ENCODE peak calls at places on chromosomes 6 and 20, in ten cellular contexts. Q is right atrium auricular region, X is DND-41, G is pancreas, I is AG04449, O is endothelial cell, L is stomach, F is astrocyte, E is type B pancreatic cell, A is tibial artery. M is an unnamed sample.

GRCh38 chr20:11195169-11195568 is 521.4 kb upstream of the JAG1 start:
- DNase-seq in Q (no peak), X (no peak), G (no peak), I (no peak), O (no peak), L (no peak), F (no peak), E (no peak), A (no peak), M (no peak)

GRCh38 chr6:101195581-101195980 is 197.9 kb upstream of the GRIK2 start:
- DNase-seq in Q (no peak), X (no peak), G (no peak), I (peak), O (no peak), L (no peak), F (peak), E (no peak), A (no peak), M (no peak)

GRCh38 chr20:2946988-2947961 is 74.0 kb downstream of the PTPRA start:
- DNase-seq in Q (no peak), X (no peak), G (no peak), I (no peak), O (no peak), L (no peak), F (peak), E (no peak), A (no peak), M (no peak)

GRCh38 chr20:22795897-22796296 is 211.5 kb upstream of the FOXA2 start:
- DNase-seq in Q (peak), X (no peak), G (peak), I (peak), O (no peak), L (peak), F (peak), E (no peak), A (peak), M (no peak)

GRCh38 chr6:29887819-29888581 is 54.3 kb upstream of the HLA-A start:
- DNase-seq in Q (peak), X (no peak), G (peak), I (no peak), O (peak), L (peak), F (no peak), E (peak), A (peak), M (no peak)

GRCh38 chr6:139186242-139186641 is 51.4 kb downstream of the HECA start:
- DNase-seq in Q (no peak), X (no peak), G (no peak), I (no peak), O (no peak), L (no peak), F (no peak), E (no peak), A (no peak), M (no peak)

GRCh38 chr6:148893481-148893880 is 146.7 kb downstream of the UST start:
- DNase-seq in Q (no peak), X (no peak), G (no peak), I (no peak), O (no peak), L (no peak), F (no peak), E (no peak), A (no peak), M (no peak)

GRCh38 chr6:101803146-101803545 is 409.6 kb downstream of the GRIK2 start:
- DNase-seq in Q (no peak), X (no peak), G (no peak), I (no peak), O (no peak), L (no peak), F (peak), E (no peak), A (no peak), M (no peak)

GRCh38 chr20:36728986-36729385 is 16.9 kb downstream of the NDRG3 start:
- DNase-seq in Q (no peak), X (no peak), G (no peak), I (no peak), O (no peak), L (no peak), F (peak), E (no peak), A (no peak), M (no peak)

GRCh38 chr6:151216812-151217211 is 23.0 kb upstream of the AKAP12 start:
- DNase-seq in Q (no peak), X (no peak), G (no peak), I (no peak), O (no peak), L (no peak), F (no peak), E (no peak), A (no peak), M (no peak)

GRCh38 chr6:83073620-83074019 is 6.1 kb downstream of the DOP1A start:
- DNase-seq in Q (no peak), X (no peak), G (no peak), I (no peak), O (no peak), L (no peak), F (no peak), E (no peak), A (no peak), M (no peak)

GRCh38 chr20:1184638-1185315 is at the start of gene TMEM74B:
- DNase-seq in Q (no peak), X (no peak), G (no peak), I (no peak), O (peak), L (no peak), F (no peak), E (no peak), A (no peak), M (no peak)

GRCh38 chr6:111646034-111646433 is 40.4 kb upstream of the TRAF3IP2 start:
- DNase-seq in Q (no peak), X (no peak), G (no peak), I (no peak), O (no peak), L (no peak), F (no peak), E (no peak), A (no peak), M (no peak)

GRCh38 chr6:168201383-168201782 is 118.2 kb downstream of the DACT2 start:
- DNase-seq in Q (no peak), X (no peak), G (peak), I (no peak), O (no peak), L (peak), F (no peak), E (no peak), A (no peak), M (no peak)

GRCh38 chr6:161104966-161105365 is 113.4 kb downstream of the MAP3K4 start:
- DNase-seq in Q (no peak), X (no peak), G (no peak), I (no peak), O (no peak), L (no peak), F (peak), E (no peak), A (no peak), M (no peak)

GRCh38 chr6:152391179-152391880 is 245.8 kb downstream of the SYNE1 start:
- DNase-seq in Q (no peak), X (no peak), G (no peak), I (peak), O (no peak), L (no peak), F (peak), E (no peak), A (no peak), M (no peak)

GRCh38 chr6:152380993-152381898 is 255.9 kb downstream of the SYNE1 start:
- DNase-seq in Q (peak), X (no peak), G (peak), I (peak), O (peak), L (peak), F (peak), E (no peak), A (peak), M (peak)

GRCh38 chr6:152380351-152380767 is 256.8 kb downstream of the SYNE1 start:
- DNase-seq in Q (no peak), X (no peak), G (peak), I (peak), O (no peak), L (no peak), F (peak), E (no peak), A (no peak), M (no peak)

GRCh38 chr6:152387091-152387490 is 250.1 kb downstream of the SYNE1 start:
- DNase-seq in Q (no peak), X (no peak), G (no peak), I (no peak), O (no peak), L (no peak), F (no peak), E (no peak), A (no peak), M (no peak)

DNA sequence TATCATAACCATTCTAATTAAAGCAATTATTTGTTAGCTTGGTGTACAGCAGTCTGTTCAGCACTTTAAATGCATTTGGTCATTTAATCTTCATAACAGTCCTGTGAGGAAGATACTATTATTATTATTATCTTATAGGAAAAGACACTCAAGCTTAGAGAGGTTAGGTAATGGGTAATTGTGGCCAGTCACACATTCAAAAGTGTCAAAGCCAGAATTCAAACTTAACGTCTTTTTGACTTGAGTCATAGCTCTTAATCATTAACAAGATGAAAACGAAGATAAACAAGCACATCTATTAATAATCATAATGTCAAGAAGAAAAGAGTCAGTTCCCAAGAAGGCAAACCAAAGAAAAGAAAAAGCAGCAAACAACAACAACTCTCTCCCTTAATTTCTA is 251.0 kb downstream of the SYNE1 start:
- DNase-seq in Q (no peak), X (no peak), G (no peak), I (no peak), O (no peak), L (no peak), F (no peak), E (no peak), A (no peak), M (no peak)
- TF ChIP-seq CTCF in Q (no peak), X (no peak), G (no peak), I (no peak), O (no peak), L (no peak), F (no peak), E (no peak), A (no peak), M (no peak)

GRCh38 chr6:156024339-156024738 is 568.7 kb upstream of the NOX3 start:
- DNase-seq in Q (no peak), X (no peak), G (no peak), I (no peak), O (no peak), L (no peak), F (no peak), E (no peak), A (no peak), M (no peak)
- TF ChIP-seq CTCF in Q (no peak), X (no peak), G (no peak), I (no peak), O (no peak), L (no peak), F (no peak), E (no peak), A (no peak), M (no peak)

DNA sequence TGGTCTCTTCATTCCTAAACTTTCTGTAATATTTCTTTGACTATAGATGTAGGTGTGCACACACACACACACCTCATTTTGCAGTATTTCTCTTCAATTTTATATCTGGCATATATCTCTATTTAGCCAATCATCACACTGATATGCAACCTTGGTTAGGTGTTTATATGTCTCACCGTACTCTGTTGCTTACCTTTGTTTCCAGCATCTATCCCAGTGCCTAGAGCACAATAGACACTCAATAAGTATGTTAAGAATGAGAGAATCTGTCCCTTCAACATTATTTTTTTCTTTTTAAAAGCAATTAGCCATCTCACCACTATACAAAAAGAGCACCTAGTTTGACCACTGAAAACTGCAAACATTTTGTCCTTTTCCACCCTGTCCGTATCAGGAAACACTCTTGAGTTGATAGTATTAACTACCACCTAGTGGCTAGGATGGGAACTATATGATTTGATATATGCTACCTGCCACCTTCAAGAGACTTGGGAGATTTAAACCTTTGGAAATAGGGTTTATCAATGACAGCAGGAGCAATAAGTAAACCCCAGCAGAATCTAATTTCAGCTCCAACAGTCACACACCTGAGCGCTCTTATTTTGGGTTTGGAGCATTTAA is 48.7 kb upstream of the RSPO3 start:
- DNase-seq in Q (no peak), X (no peak), G (no peak), I (no peak), O (no peak), L (no peak), F (peak), E (no peak), A (no peak), M (no peak)
- TF ChIP-seq CTCF in Q (peak), X (peak), G (no peak), I (peak), O (peak), L (no peak), F (peak), E (peak), A (peak), M (peak)

GRCh38 chr20:51119914-51120313 is 97.0 kb upstream of the KCNG1 start:
- DNase-seq in Q (no peak), X (no peak), G (peak), I (no peak), O (no peak), L (no peak), F (no peak), E (no peak), A (no peak), M (no peak)
- TF ChIP-seq CTCF in Q (no peak), X (no peak), G (no peak), I (no peak), O (no peak), L (no peak), F (no peak), E (no peak), A (no peak), M (no peak)

DNA sequence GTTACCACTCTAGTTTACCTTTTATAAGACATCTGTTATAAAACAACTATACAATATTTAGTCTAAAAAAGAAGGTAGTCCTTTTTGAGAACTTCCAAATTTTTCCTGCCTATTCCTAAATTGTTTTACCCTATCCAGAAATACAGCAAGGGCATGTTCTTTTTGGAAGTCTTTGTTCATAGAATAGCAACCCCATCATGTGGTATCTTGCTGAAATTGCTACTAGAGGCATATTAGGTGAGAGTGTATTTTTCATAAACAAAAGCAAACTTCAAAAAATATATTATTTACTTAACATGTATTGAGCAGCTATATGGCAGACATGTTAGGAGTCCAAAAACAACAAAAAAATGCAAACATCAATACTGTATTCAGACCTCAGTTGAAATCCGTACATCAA is 371.8 kb upstream of the NRSN1 start:
- DNase-seq in Q (no peak), X (no peak), G (no peak), I (no peak), O (no peak), L (no peak), F (no peak), E (no peak), A (no peak), M (no peak)
- TF ChIP-seq CTCF in Q (no peak), X (peak), G (no peak), I (no peak), O (no peak), L (no peak), F (no peak), E (peak), A (no peak), M (peak)

GRCh38 chr20:48723308-48724264 is 104.2 kb downstream of the PREX1 start:
- DNase-seq in Q (peak), X (no peak), G (no peak), I (no peak), O (no peak), L (peak), F (no peak), E (no peak), A (peak), M (peak)
- TF ChIP-seq CTCF in Q (no peak), X (no peak), G (no peak), I (no peak), O (no peak), L (no peak), F (peak), E (no peak), A (peak), M (peak)

GRCh38 chr6:97053643-97054411 is 129.3 kb downstream of the KLHL32 start:
- DNase-seq in Q (no peak), X (no peak), G (no peak), I (no peak), O (no peak), L (no peak), F (peak), E (no peak), A (no peak), M (no peak)
- TF ChIP-seq CTCF in Q (peak), X (peak), G (no peak), I (no peak), O (peak), L (no peak), F (peak), E (peak), A (peak), M (peak)

DNA sequence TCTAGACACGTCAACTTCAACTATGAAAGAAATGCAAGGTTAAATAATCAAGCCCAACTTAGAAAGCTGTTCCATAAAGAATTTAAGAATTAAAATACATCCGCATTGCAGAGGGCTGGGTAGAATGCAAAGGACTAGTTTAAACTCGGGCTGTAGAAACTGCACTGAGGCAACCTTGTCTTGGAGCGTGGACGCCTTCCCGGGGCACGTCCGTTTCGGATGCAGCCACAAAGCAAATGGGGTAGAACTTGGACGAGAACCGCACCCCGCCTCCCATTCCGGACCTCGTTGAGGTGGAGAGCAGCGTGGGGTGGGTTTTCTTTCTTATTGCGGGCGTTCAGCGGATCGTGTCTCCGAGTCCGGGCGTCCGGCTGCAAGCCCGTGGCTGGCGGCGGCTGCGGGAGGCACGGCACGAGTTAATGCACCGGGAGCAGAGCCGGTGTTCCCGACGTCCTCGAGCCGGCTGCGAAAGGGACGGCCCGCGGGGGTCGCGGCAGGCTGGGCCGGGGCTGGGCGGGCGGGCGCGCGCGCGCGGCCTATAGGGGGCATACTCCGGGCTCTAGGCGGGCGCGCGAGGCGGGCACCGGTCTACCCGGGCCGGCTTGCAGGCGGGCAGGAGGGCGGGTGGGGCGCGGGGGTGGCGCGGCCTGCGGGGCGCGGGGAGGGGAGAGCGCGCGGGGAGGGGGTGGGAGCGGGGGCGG is 2.0 kb downstream of the JARID2 start:
- DNase-seq in Q (peak), X (peak), G (peak), I (no peak), O (peak), L (peak), F (peak), E (peak), A (peak), M (no peak)
- TF ChIP-seq CTCF in Q (peak), X (peak), G (no peak), I (no peak), O (peak), L (no peak), F (no peak), E (peak), A (peak), M (peak)

M was measured in osteocyte.